ENCODE peak calls at places on chromosomes 12 and 14, in four cellular contexts. K is cardiac fibroblast, E is progenitor cell of endocrine pancreas, D is upper lobe of right lung. R is an unnamed sample.

GRCh38 chr12:113101751-113102150 is 33.8 kb downstream of the RASAL1 start:
- DNase-seq in D (no peak), K (no peak), E (no peak), R (no peak)

GRCh38 chr14:42141328-42141727 is 534.7 kb downstream of the LRFN5 start:
- DNase-seq in D (no peak), K (no peak), E (no peak), R (no peak)

GRCh38 chr12:71312767-71313375 is 126.7 kb upstream of the LGR5 start:
- DNase-seq in K (peak), E (no peak), D (no peak), R (no peak)

GRCh38 chr12:109937371-109937770 is 37.3 kb downstream of the TCHP start:
- DNase-seq in E (no peak), D (no peak), K (no peak), R (no peak)

GRCh38 chr12:46524778-46525177 is 152.2 kb upstream of the SLC38A2 start:
- DNase-seq in K (peak), E (no peak), D (no peak), R (peak)

GRCh38 chr12:62711626-62712305 is 223.2 kb downstream of the PPM1H start:
- DNase-seq in D (no peak), K (no peak), E (no peak), R (no peak)

GRCh38 chr14:51527073-51527472 is 124.6 kb upstream of the FRMD6 start:
- DNase-seq in K (peak), E (no peak), D (no peak), R (no peak)

GRCh38 chr14:67464377-67464776 is 24.1 kb downstream of the TMEM229B start:
- DNase-seq in K (no peak), E (no peak), D (no peak), R (no peak)

GRCh38 chr14:89162586-89162985 is 254.4 kb downstream of the FOXN3 start:
- DNase-seq in D (no peak), K (no peak), E (no peak), R (no peak)

GRCh38 chr14:100155049-100155621 is 4.3 kb downstream of the DEGS2 start:
- DNase-seq in K (no peak), E (peak), D (no peak), R (no peak)

GRCh38 chr12:10562306-10562933 is 51.0 kb downstream of the MAGOHB start:
- DNase-seq in K (peak), E (no peak), D (no peak), R (no peak)

GRCh38 chr12:68953536-68953935 is 20.6 kb upstream of the CPM start:
- DNase-seq in D (no peak), E (no peak), K (no peak), R (no peak)

GRCh38 chr14:89435527-89436273 is 18.7 kb upstream of the FOXN3 start:
- DNase-seq in E (no peak), D (no peak), K (no peak), R (no peak)

GRCh38 chr12:121524196-121524930 is 56.5 kb downstream of the KDM2B start:
- DNase-seq in E (no peak), K (no peak), D (no peak), R (no peak)

GRCh38 chr12:570949-571794 is 92.1 kb downstream of the NINJ2 start:
- DNase-seq in E (no peak), D (peak), K (peak), R (no peak)

GRCh38 chr12:94616217-94616729 is 34.1 kb downstream of the TMCC3 start:
- DNase-seq in D (no peak), E (no peak), K (peak), R (no peak)

GRCh38 chr12:111788178-111788654 is 21.5 kb downstream of the ALDH2 start:
- DNase-seq in K (peak), E (no peak), D (no peak), R (no peak)

GRCh38 chr14:85917631-85918030 is 387.7 kb downstream of the FLRT2 start:
- DNase-seq in D (no peak), E (no peak), K (no peak), R (no peak)

GRCh38 chr12:109952160-109952858 is 43.9 kb downstream of the GIT2 start:
- DNase-seq in E (no peak), K (no peak), D (no peak), R (no peak)

GRCh38 chr14:73945159-73945670 is 4.7 kb downstream of the FAM161B start:
- DNase-seq in K (no peak), E (no peak), D (no peak), R (no peak)

GRCh38 chr14:31692376-31692781 is 131.2 kb downstream of the NUBPL start:
- DNase-seq in E (no peak), K (peak), D (no peak), R (no peak)

GRCh38 chr12:95634622-95635621 is 83.6 kb upstream of the USP44 start:
- DNase-seq in K (peak), D (no peak), E (no peak), R (no peak)

GRCh38 chr14:101598571-101599233 is 37.4 kb downstream of the DIO3 start:
- DNase-seq in K (no peak), E (no peak), D (no peak), R (no peak)

GRCh38 chr12:119412811-119413794 is 78.6 kb downstream of the CCDC60 start:
- DNase-seq in D (no peak), E (peak), K (peak), R (peak)

GRCh38 chr14:67241416-67242362 is at the start of gene PALS1:
- DNase-seq in D (no peak), E (peak), K (peak), R (peak)

GRCh38 chr12:2610358-2610757 is 184.4 kb upstream of the FKBP4 start:
- DNase-seq in K (no peak), E (no peak), D (no peak), R (no peak)

GRCh38 chr12:93748672-93749403 is 71.7 kb downstream of the CRADD start:
- DNase-seq in E (no peak), D (no peak), K (no peak), R (no peak)

GRCh38 chr14:28577711-28578131 is 188.9 kb upstream of the FOXG1 start:
- DNase-seq in E (no peak), K (peak), D (no peak), R (no peak)

DNA sequence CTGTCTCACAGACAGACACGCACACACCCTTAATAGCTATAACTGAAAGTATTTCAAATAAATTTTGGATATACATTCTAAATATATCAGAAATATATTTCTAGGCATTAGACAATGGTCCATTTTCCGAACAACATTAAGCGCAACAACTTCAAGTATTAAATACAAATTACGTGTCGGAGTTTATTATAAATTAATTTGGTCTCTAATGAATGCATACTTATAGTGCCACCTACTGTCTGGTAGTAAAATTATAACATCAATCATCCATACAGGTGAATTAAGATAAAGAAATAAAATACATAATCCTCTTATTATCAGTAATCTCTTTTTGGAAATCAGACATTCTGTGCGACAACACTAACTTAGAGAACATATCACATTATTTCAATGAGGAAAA is 27.2 kb upstream of the CMAS start:
- DNase-seq in D (no peak), K (peak), E (no peak), R (no peak)
- TF ChIP-seq CTCF in D (peak), K (peak), E (peak), R (peak)

DNA sequence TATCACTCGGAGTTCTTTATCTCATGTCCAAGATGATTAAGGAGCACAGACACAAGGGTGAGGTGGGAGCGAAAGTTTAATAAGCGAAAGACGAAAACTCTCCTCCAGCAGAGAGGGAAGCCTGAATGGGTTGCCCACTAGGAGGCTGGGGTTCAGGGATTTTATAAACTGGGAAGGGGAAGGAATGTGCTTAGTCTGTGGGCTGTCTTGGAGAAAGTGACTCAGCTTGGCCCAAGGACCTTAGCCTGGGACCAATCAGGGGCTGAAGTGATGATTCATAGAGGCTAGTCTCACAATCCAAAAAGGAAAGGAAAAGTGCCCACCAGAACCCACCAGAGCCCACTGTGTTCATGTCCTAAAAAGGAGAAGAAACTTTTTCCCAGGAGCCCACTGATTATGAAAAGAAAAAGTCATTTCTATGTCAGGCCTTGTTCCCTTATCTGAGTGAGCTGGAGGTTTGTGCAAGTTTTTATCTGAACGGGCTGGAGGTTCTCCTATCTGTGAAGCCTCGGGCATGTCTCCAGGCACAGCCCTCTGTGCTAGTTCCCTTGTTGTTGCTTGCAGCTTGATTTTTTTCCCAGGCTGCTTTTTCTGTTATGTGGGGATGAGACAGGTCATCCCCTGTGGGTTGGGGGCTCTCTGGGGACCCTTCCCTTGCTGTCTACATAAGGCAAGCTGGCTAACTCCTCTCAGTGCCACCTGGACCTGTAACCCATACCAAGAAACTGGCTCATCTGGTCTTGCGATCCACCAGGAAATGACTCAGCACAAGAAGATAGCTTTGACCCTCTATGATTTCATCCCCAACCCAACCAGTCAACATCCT is 8.3 kb upstream of the GOLGA5 start:
- DNase-seq in K (peak), E (no peak), D (no peak), R (no peak)
- TF ChIP-seq CTCF in K (no peak), E (no peak), D (no peak), R (no peak)

DNA sequence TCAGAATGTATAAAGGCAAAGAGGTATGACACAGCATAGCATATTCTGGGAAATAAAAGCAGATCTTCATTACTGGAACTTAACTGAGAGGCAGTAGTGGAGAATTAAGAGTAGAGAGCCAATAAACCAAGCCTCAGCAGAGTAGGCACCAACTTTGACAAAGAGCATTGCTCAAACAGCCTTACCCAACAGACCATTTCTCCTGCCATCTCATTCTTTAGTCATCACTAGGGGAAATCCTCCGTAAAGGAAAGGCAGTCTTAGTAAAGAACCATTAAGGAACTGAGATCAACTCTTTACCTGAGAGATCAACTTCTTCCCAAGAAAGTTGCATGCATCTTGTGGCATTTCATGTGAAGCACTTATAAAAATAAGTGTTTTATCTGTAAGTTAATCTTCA is 36.6 kb downstream of the SENP1 start:
- DNase-seq in K (no peak), E (no peak), D (no peak), R (no peak)
- TF ChIP-seq CTCF in K (no peak), E (no peak), D (no peak), R (no peak)

GRCh38 chr14:65359503-65359902 is 53.0 kb upstream of the FUT8 start:
- DNase-seq in E (no peak), D (no peak), K (peak), R (no peak)
- TF ChIP-seq CTCF in E (no peak), D (no peak), K (no peak), R (no peak)

GRCh38 chr12:88390811-88391210 is 189.5 kb downstream of the KITLG start:
- DNase-seq in K (no peak), E (no peak), D (no peak), R (no peak)

GRCh38 chr12:88391556-88391955 is 188.7 kb downstream of the KITLG start:
- DNase-seq in D (no peak), E (no peak), K (peak), R (no peak)

GRCh38 chr12:88388566-88389269 is 191.6 kb downstream of the KITLG start:
- DNase-seq in D (no peak), K (peak), E (no peak), R (no peak)

GRCh38 chr12:88393017-88393767 is 187.1 kb downstream of the KITLG start:
- DNase-seq in K (peak), D (no peak), E (no peak), R (no peak)
- TF ChIP-seq CTCF in K (peak), D (peak), E (peak), R (no peak)

GRCh38 chr12:48973992-48974673 is 2.6 kb upstream of the WNT10B start:
- DNase-seq in D (peak), K (peak), E (peak), R (no peak)
- TF ChIP-seq CTCF in D (peak), K (peak), E (peak), R (peak)

GRCh38 chr12:52946797-52947547 is 1.9 kb upstream of the KRT18 start:
- DNase-seq in D (no peak), K (no peak), E (no peak), R (no peak)
- TF ChIP-seq CTCF in D (no peak), K (no peak), E (no peak), R (no peak)

GRCh38 chr12:126107659-126108058 is 1042.4 kb downstream of the AACS start:
- DNase-seq in K (no peak), D (no peak), E (no peak), R (no peak)
- TF ChIP-seq CTCF in K (no peak), D (no peak), E (no peak), R (no peak)

GRCh38 chr12:125330645-125331341 is 265.6 kb downstream of the AACS start:
- DNase-seq in E (peak), K (peak), D (peak), R (peak)

GRCh38 chr12:125331342-125332052 is 266.3 kb downstream of the AACS start:
- DNase-seq in E (no peak), D (no peak), K (no peak), R (no peak)

GRCh38 chr12:125336246-125336645 is 271.0 kb downstream of the AACS start:
- DNase-seq in K (no peak), E (no peak), D (no peak), R (no peak)

GRCh38 chr12:125329239-125330238 is 264.3 kb downstream of the AACS start:
- DNase-seq in E (no peak), K (no peak), D (no peak), R (no peak)

GRCh38 chr12:125332900-125333299 is 267.7 kb downstream of the AACS start:
- DNase-seq in D (no peak), K (no peak), E (no peak), R (no peak)
- TF ChIP-seq CTCF in D (no peak), K (no peak), E (peak), R (no peak)

DNA sequence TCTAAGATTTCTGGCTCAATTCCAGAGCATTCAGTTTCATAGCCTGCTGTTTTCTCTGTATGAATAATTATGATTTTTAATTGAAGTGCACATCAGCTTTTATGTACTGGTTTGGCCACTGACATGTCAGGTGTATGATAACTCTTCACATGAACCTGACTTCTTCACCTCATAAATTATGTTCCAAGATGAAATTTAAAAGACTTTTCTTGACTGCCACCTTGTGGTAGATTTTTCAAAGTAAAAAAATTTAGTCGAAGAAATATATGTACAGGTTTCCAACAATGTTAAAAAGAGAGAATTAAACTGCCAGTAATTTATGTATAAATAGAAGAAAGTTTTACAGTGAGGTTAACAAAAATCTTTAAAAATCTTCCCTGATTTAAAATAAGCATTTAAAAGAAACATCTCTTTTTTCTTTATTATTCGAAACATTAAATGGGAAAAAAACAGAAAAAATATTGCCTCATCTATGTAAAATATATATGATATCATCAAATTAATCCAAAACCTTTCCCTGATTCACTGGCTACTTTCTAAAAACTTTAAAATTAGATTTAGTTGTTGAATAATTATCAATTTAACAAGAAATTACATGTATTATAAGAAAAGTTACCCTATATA is 124.9 kb upstream of the ATXN7L3B start:
- DNase-seq in E (no peak), D (no peak), K (peak), R (no peak)
- TF ChIP-seq CTCF in E (peak), D (peak), K (peak), R (no peak)

R was measured in ascending aorta.